ENCODE peak calls at places on chromosomes 16 and 17, in five cellular contexts. One of them, this sample, is unnamed.

GRCh38 chr17:1940810-1941185 is 84.3 kb downstream of the RTN4RL1 start:
- DNase-seq in WERI-Rb-1: peak
- DNase-seq in stimulated activated CD4-positive, alpha-beta T cell treated with anti-CD3 and anti-CD28 coated beads, Interleukin-2, amount 100 ng/mL, for 4 hours: no peak
- DNase-seq in NCI-H748 treated with DMSO at 0.1 percent for 48 hours: no peak
- DNase-seq in nucleus accumbens: no peak
- DNase-seq in this sample: no peak

GRCh38 chr16:87834668-87835473 is 34.4 kb downstream of the SLC7A5 start:
- DNase-seq in WERI-Rb-1: peak
- DNase-seq in stimulated activated CD4-positive, alpha-beta T cell treated with anti-CD3 and anti-CD28 coated beads, Interleukin-2, amount 100 ng/mL, for 4 hours: peak
- DNase-seq in NCI-H748 treated with DMSO at 0.1 percent for 48 hours: no peak
- DNase-seq in nucleus accumbens: no peak
- DNase-seq in this sample: peak

GRCh38 chr17:55264640-55265298 is at the start of gene HLF:
- DNase-seq in WERI-Rb-1: peak
- DNase-seq in stimulated activated CD4-positive, alpha-beta T cell treated with anti-CD3 and anti-CD28 coated beads, Interleukin-2, amount 100 ng/mL, for 4 hours: peak
- DNase-seq in NCI-H748 treated with DMSO at 0.1 percent for 48 hours: peak
- DNase-seq in nucleus accumbens: peak
- DNase-seq in this sample: peak

GRCh38 chr17:50533720-50534148 is 1.2 kb downstream of the EPN3 start:
- DNase-seq in WERI-Rb-1: no peak
- DNase-seq in stimulated activated CD4-positive, alpha-beta T cell treated with anti-CD3 and anti-CD28 coated beads, Interleukin-2, amount 100 ng/mL, for 4 hours: no peak
- DNase-seq in NCI-H748 treated with DMSO at 0.1 percent for 48 hours: no peak
- DNase-seq in nucleus accumbens: no peak
- DNase-seq in this sample: no peak

GRCh38 chr16:53840472-53840871 is 136.5 kb downstream of the FTO start:
- DNase-seq in WERI-Rb-1: no peak
- DNase-seq in stimulated activated CD4-positive, alpha-beta T cell treated with anti-CD3 and anti-CD28 coated beads, Interleukin-2, amount 100 ng/mL, for 4 hours: no peak
- DNase-seq in NCI-H748 treated with DMSO at 0.1 percent for 48 hours: no peak
- DNase-seq in nucleus accumbens: no peak
- DNase-seq in this sample: no peak

GRCh38 chr17:44979426-44980273 is 11.5 kb upstream of the C1QL1 start:
- DNase-seq in WERI-Rb-1: no peak
- DNase-seq in stimulated activated CD4-positive, alpha-beta T cell treated with anti-CD3 and anti-CD28 coated beads, Interleukin-2, amount 100 ng/mL, for 4 hours: no peak
- DNase-seq in NCI-H748 treated with DMSO at 0.1 percent for 48 hours: no peak
- DNase-seq in nucleus accumbens: no peak
- DNase-seq in this sample: no peak

GRCh38 chr16:78235168-78235800 is 135.8 kb downstream of the WWOX start:
- DNase-seq in WERI-Rb-1: peak
- DNase-seq in stimulated activated CD4-positive, alpha-beta T cell treated with anti-CD3 and anti-CD28 coated beads, Interleukin-2, amount 100 ng/mL, for 4 hours: peak
- DNase-seq in NCI-H748 treated with DMSO at 0.1 percent for 48 hours: peak
- DNase-seq in nucleus accumbens: peak
- DNase-seq in this sample: peak

GRCh38 chr17:41768682-41769288 is 17.7 kb downstream of the JUP start:
- DNase-seq in WERI-Rb-1: peak
- DNase-seq in stimulated activated CD4-positive, alpha-beta T cell treated with anti-CD3 and anti-CD28 coated beads, Interleukin-2, amount 100 ng/mL, for 4 hours: no peak
- DNase-seq in NCI-H748 treated with DMSO at 0.1 percent for 48 hours: no peak
- DNase-seq in nucleus accumbens: no peak
- DNase-seq in this sample: no peak